ENCODE peak calls at places on chromosomes 7 and 10, in seven cellular contexts. S is natural killer cell, H is heart left ventricle, X is neural crest cell, V is CD14-positive monocyte, G is WERI-Rb-1, J is AG04450. A is an unnamed sample.
A peak's percentile ranks its signal among the peaks of the same experiment; 100 is the strongest.

GRCh38 chr7:158706710-158707590 is 2.3 kb upstream of the NCAPG2 start:
- DNase-seq in S (no peak), H (no peak), X (no peak), V (no peak), G (no peak), J (no peak), A (no peak)

GRCh38 chr10:33274096-33274785 is 60.2 kb downstream of the NRP1 start:
- DNase-seq in S (no peak), H (no peak), X (no peak), V (no peak), G (no peak), J (no peak), A (no peak)

GRCh38 chr10:69239816-69240434 is 19.8 kb downstream of the HKDC1 start:
- DNase-seq in S (no peak), H (no peak), X (no peak), V (no peak), G (no peak), J (no peak), A (no peak)

GRCh38 chr10:20984632-20985031 is 87.5 kb upstream of the NEBL start:
- DNase-seq in S (no peak), H (no peak), X (no peak), V (no peak), G (no peak), J (no peak), A (no peak)

GRCh38 chr7:155804431-155804831 is 7.8 kb downstream of the SHH start:
- DNase-seq in S (no peak), H (no peak), X (no peak), V (no peak), G (no peak), J (no peak), A (no peak)

GRCh38 chr7:150997075-150997511 is 6.3 kb downstream of the NOS3 start:
- DNase-seq in S (no peak), H (no peak), X (no peak), V (no peak), G (no peak), J (no peak), A (no peak)

GRCh38 chr10:94293344-94293743 is 69.4 kb downstream of the NOC3L start:
- DNase-seq in S (no peak), H (no peak), X (no peak), V (no peak), G (no peak), J (no peak), A (no peak)

GRCh38 chr10:115624448-115624847 is 531.3 kb downstream of the ATRNL1 start:
- DNase-seq in S (no peak), H (no peak), X (no peak), V (no peak), G (no peak), J (no peak), A (no peak)

GRCh38 chr10:125011926-125012705 is 70.2 kb downstream of the ZRANB1 start:
- DNase-seq in S (no peak), H (peak; percentile 72), X (no peak), V (no peak), G (no peak), J (no peak), A (no peak)

GRCh38 chr10:103474077-103474476 is 5.0 kb downstream of the CALHM3 start:
- DNase-seq in S (no peak), H (no peak), X (no peak), V (no peak), G (no peak), J (no peak), A (no peak)

GRCh38 chr10:103479135-103479534 is at the start of gene CALHM3:
- DNase-seq in S (no peak), H (no peak), X (no peak), V (no peak), G (no peak), J (no peak), A (no peak)

GRCh38 chr10:103478671-103479070 is 369 bp downstream of the CALHM3 start:
- DNase-seq in S (no peak), H (no peak), X (no peak), V (no peak), G (no peak), J (no peak), A (no peak)

GRCh38 chr10:103475437-103475836 is 3.6 kb downstream of the CALHM3 start:
- DNase-seq in S (no peak), H (no peak), X (no peak), V (no peak), G (no peak), J (no peak), A (no peak)

GRCh38 chr10:103476046-103476768 is 2.8 kb downstream of the CALHM3 start:
- DNase-seq in S (no peak), H (no peak), X (no peak), V (no peak), G (peak; percentile 81), J (no peak), A (peak; percentile 75)
- TF ChIP-seq CTCF in S (no peak), H (no peak), X (no peak), V (peak; percentile 25), G (peak; percentile 91), J (peak; percentile 17), A (peak; percentile 66)

GRCh38 chr10:86521620-86522384 is at the start of gene WAPL:
- DNase-seq in S (peak; percentile 96), H (peak; percentile 96), X (peak; percentile 93), V (peak; percentile 92), G (peak; percentile 94), J (peak; percentile 56), A (peak; percentile 98)

GRCh38 chr10:86522385-86522855 is 828 bp upstream of the WAPL start:
- DNase-seq in S (no peak), H (no peak), X (no peak), V (no peak), G (no peak), J (no peak), A (no peak)

GRCh38 chr10:86520871-86521619 is 547 bp downstream of the WAPL start:
- DNase-seq in S (peak; percentile 39), H (peak; percentile 62), X (peak; percentile 22), V (peak; percentile 51), G (peak; percentile 58), J (no peak), A (peak; percentile 63)

GRCh38 chr10:86524225-86524982 is 2.8 kb upstream of the WAPL start:
- DNase-seq in S (no peak), H (no peak), X (no peak), V (no peak), G (no peak), J (no peak), A (no peak)

GRCh38 chr10:86523348-86523747 is 1.8 kb upstream of the WAPL start:
- DNase-seq in S (no peak), H (no peak), X (no peak), V (no peak), G (no peak), J (no peak), A (no peak)
- TF ChIP-seq CTCF in S (no peak), H (no peak), X (peak; percentile 54), V (no peak), G (peak; percentile 51), J (peak; percentile 21), A (peak; percentile 1)

DNA sequence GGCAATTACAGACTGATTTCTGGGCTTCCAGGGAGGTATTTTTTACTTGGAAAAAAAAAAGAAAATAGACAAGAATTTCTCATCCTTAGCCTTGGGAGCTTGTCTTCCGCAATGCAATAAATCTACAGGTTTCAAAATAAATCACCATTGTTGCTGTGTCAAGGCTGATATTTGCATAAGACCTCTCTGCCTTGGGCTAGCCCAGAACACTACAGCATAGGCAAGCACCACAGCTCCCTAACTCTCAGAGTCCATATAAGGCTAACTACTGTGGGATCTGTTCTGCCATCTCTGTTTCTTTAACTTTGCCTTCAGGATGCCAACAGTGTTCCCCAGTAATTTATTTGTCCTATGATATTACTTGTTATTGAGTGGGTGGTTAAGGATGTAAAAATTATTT is 64.4 kb downstream of the ZWINT start:
- DNase-seq in S (no peak), H (no peak), X (no peak), V (no peak), G (no peak), J (no peak), A (no peak)
- TF ChIP-seq CTCF in S (no peak), H (no peak), X (no peak), V (no peak), G (no peak), J (no peak), A (no peak)

GRCh38 chr10:91090761-91091529 is 129.5 kb upstream of the PCGF5 start:
- DNase-seq in S (no peak), H (no peak), X (no peak), V (no peak), G (no peak), J (no peak), A (no peak)
- TF ChIP-seq CTCF in S (no peak), H (peak; percentile 22), X (peak; percentile 30), V (no peak), G (peak; percentile 57), J (peak; percentile 14), A (peak; percentile 39)

DNA sequence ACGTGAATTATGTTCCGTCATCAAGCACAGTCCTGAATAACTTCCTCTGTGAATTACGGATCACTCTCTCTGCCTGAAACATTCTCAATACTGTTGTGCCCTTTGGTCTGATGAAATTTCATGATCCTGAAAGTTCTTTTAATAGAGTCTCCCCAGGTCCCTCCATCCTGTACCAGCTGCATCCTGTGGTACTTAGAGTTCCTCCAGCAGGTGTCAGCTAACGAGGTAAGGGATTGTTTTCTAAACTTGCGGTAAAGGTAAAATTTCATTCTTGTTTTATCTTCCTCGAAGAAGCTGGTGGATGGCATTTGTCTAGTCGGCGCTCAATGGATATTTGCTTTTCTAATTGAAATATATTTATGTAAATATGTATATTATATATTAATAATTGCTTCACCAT is 393.6 kb upstream of the ADARB2 start:
- DNase-seq in S (no peak), H (no peak), X (no peak), V (no peak), G (no peak), J (no peak), A (no peak)
- TF ChIP-seq CTCF in S (no peak), H (no peak), X (no peak), V (no peak), G (no peak), J (no peak), A (no peak)

GRCh38 chr7:540997-541396 is 21.4 kb upstream of the PDGFA start:
- DNase-seq in S (no peak), H (no peak), X (no peak), V (no peak), G (no peak), J (no peak), A (no peak)
- TF ChIP-seq CTCF in S (no peak), H (no peak), X (no peak), V (no peak), G (no peak), J (no peak), A (no peak)

A was measured in GM10248.